ENCODE peak calls at places on chromosomes 11 and 22, in seven cellular contexts. R is A549; B is activated T-cell treated with anti-CD3 and anti-CD28 coated beads for 1 hour; H is activated naive CD4-positive, alpha-beta T cell treated with Interleukin-2 at 50 U/mL for 16 hours; F is Kasumi-1; O is heart right ventricle; J is putamen. A is an unnamed sample.

GRCh38 chr11:72634472-72635095 is 39.6 kb downstream of the PDE2A start:
- DNase-seq in R (no peak), B (no peak), H (no peak), F (no peak), O (no peak), J (no peak), A (no peak)

GRCh38 chr11:13023423-13023822 is 14.3 kb downstream of the RASSF10 start:
- DNase-seq in R (no peak), B (no peak), H (no peak), F (no peak), O (no peak), J (no peak), A (no peak)

GRCh38 chr11:64000026-64000739 is 13.9 kb downstream of the OTUB1 start:
- DNase-seq in R (no peak), B (peak), H (peak), F (peak), O (peak), J (peak), A (peak)

GRCh38 chr11:80173487-80174136 is 732.8 kb upstream of the TENM4 start:
- DNase-seq in R (no peak), B (no peak), H (no peak), F (no peak), O (no peak), J (no peak), A (no peak)

GRCh38 chr11:65498042-65498726 is 661 bp upstream of the MALAT1 start:
- DNase-seq in R (peak), B (peak), H (peak), F (peak), O (peak), J (peak), A (no peak)

GRCh38 chr22:49571326-49571725 is 256.3 kb downstream of the BRD1 start:
- DNase-seq in R (no peak), B (no peak), H (no peak), F (no peak), O (no peak), J (no peak), A (no peak)

GRCh38 chr11:79363861-79364378 is 76.9 kb downstream of the TENM4 start:
- DNase-seq in R (no peak), B (no peak), H (no peak), F (no peak), O (no peak), J (no peak), A (no peak)

GRCh38 chr22:37276771-37277170 is 5.5 kb upstream of the CYTH4 start:
- DNase-seq in R (no peak), B (no peak), H (no peak), F (no peak), O (no peak), J (no peak), A (no peak)

GRCh38 chr22:44684506-44685383 is 17.3 kb upstream of the PRR5 start:
- DNase-seq in R (peak), B (peak), H (peak), F (peak), O (peak), J (peak), A (no peak)

GRCh38 chr11:77455740-77456139 is 18.2 kb downstream of the PAK1 start:
- DNase-seq in R (no peak), B (no peak), H (no peak), F (peak), O (no peak), J (no peak), A (no peak)

GRCh38 chr11:43556892-43557291 is 123.6 kb upstream of the HSD17B12 start:
- DNase-seq in R (no peak), B (no peak), H (no peak), F (no peak), O (no peak), J (no peak), A (no peak)

GRCh38 chr22:45155050-45155840 is 8.5 kb upstream of the NUP50 start:
- DNase-seq in R (no peak), B (no peak), H (no peak), F (no peak), O (no peak), J (no peak), A (no peak)